ENCODE peak calls at places on chromosomes 13 and 19, in seven cellular contexts. Y is cardiac fibroblast, N is mammary epithelial cell, S is stomach, G is fibroblast of lung, P is astrocyte of the cerebellum, W is fibroblast of villous mesenchyme. X is an unnamed sample.

GRCh38 chr19:16025108-16026101 is 50.9 kb upstream of the TPM4 start:
- DNase-seq in S (peak), Y (peak), G (peak), W (peak), P (no peak), N (peak), X (no peak)

GRCh38 chr13:38002596-38002995 is 133.0 kb upstream of the TRPC4 start:
- DNase-seq in N (no peak), S (no peak), Y (no peak), P (no peak), W (no peak), G (no peak), X (no peak)

GRCh38 chr13:75839418-75839817 is 203.3 kb downstream of the LMO7 start:
- DNase-seq in Y (no peak), G (no peak), N (no peak), P (no peak), W (no peak), S (no peak), X (no peak)

GRCh38 chr19:35389192-35389861 is 18.5 kb downstream of the GPR42 start:
- DNase-seq in G (no peak), P (no peak), W (no peak), S (peak), N (no peak), Y (no peak), X (no peak)

GRCh38 chr13:106567421-106568224 is at the start of gene ARGLU1:
- DNase-seq in S (peak), G (peak), Y (no peak), N (peak), W (peak), P (peak), X (peak)

GRCh38 chr13:45506811-45507210 is 42.1 kb downstream of the COG3 start:
- DNase-seq in G (no peak), S (no peak), P (no peak), N (no peak), W (no peak), Y (no peak), X (no peak)

GRCh38 chr19:11377237-11377636 is 2.8 kb downstream of the SWSAP1 start:
- DNase-seq in G (peak), P (peak), S (no peak), N (peak), Y (peak), W (peak), X (no peak)

GRCh38 chr13:52862358-52863206 is 14.1 kb upstream of the PCDH8 start:
- DNase-seq in Y (no peak), G (no peak), W (no peak), P (no peak), N (no peak), S (peak), X (no peak)

GRCh38 chr13:31234729-31235128 is 35.0 kb downstream of the B3GLCT start:
- DNase-seq in W (no peak), Y (peak), S (no peak), N (no peak), P (no peak), G (no peak), X (no peak)

GRCh38 chr13:100668408-100668807 is 6.2 kb downstream of the TMTC4 start:
- DNase-seq in P (peak), G (no peak), N (no peak), W (no peak), S (no peak), Y (peak), X (no peak)

GRCh38 chr19:13053761-13054604 is 48.7 kb downstream of the LYL1 start:
- DNase-seq in P (peak), N (peak), Y (peak), W (peak), S (peak), G (peak), X (peak)

GRCh38 chr19:1465191-1466016 is 13.6 kb downstream of the C19orf25 start:
- DNase-seq in Y (peak), W (peak), S (peak), P (no peak), N (peak), G (peak), X (peak)

GRCh38 chr13:37412271-37412683 is 186.3 kb downstream of the POSTN start:
- DNase-seq in P (no peak), G (peak), N (no peak), Y (no peak), S (no peak), W (peak), X (no peak)

GRCh38 chr13:93227906-93228801 is 1.5 kb downstream of the GPC6 start:
- DNase-seq in N (peak), S (peak), W (peak), G (peak), Y (peak), P (peak), X (peak)

GRCh38 chr13:62131604-62132003 is 716.0 kb upstream of the PCDH20 start:
- DNase-seq in G (no peak), W (no peak), Y (no peak), S (no peak), P (no peak), N (no peak), X (no peak)

GRCh38 chr19:7159105-7159933 is 89.8 kb downstream of the ZNF557 start:
- DNase-seq in G (peak), W (peak), Y (peak), P (no peak), S (no peak), N (no peak), X (no peak)
- H3K4me3 ChIP-seq in G (no peak), W (peak), Y (peak), P (no peak), S (no peak), N (no peak), X (no peak)

GRCh38 chr19:43599635-43600295 is 3.4 kb downstream of the ZNF576 start:
- DNase-seq in Y (no peak), G (no peak), W (no peak), P (no peak), S (no peak), N (no peak), X (no peak)
- TF ChIP-seq CTCF in Y (no peak), G (no peak), W (no peak), P (no peak), S (no peak), N (no peak), X (no peak)

GRCh38 chr19:55649579-55650557 is 1.9 kb downstream of the CCDC106 start:
- DNase-seq in N (no peak), P (no peak), S (no peak), Y (no peak), W (no peak), G (no peak), X (peak)
- H3K4me3 ChIP-seq in N (no peak), P (no peak), S (no peak), Y (no peak), W (peak), G (peak), X (no peak)

GRCh38 chr19:50902640-50903039 is 8.6 kb downstream of the KLK4 start:
- DNase-seq in N (no peak), S (no peak), P (no peak), W (no peak), Y (no peak), G (no peak), X (no peak)

GRCh38 chr19:50908311-50908710 is 2.9 kb downstream of the KLK4 start:
- DNase-seq in W (no peak), G (no peak), N (no peak), S (no peak), Y (no peak), P (no peak), X (no peak)

GRCh38 chr19:50909240-50910070 is 1.7 kb downstream of the KLK4 start:
- DNase-seq in P (no peak), S (peak), Y (peak), N (peak), G (no peak), W (no peak), X (no peak)

GRCh38 chr19:50910722-50911121 is 473 bp downstream of the KLK4 start:
- DNase-seq in P (no peak), Y (no peak), S (no peak), W (no peak), N (no peak), G (no peak), X (no peak)

DNA sequence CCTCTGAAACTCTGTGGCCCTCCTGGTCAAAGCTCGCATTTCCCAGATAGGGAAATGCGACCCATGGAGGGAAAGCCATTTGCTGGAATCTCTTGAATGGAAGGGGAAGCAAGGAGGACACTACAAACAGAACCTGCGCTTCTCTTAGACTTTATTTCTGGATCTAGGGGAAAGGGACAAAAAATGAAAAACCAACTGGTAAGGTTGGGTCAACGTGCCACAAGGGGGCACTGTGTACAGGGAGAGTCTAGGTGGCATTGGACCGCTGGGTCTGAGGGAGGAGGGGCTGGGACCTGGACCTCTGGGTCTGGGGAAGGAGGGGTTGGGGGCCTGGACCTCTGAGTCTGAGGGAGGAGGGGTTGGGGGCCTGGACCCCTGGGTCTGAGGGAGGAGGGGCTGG is 5.0 kb downstream of the KLK4 start:
- DNase-seq in P (no peak), Y (peak), N (no peak), S (peak), W (no peak), G (peak), X (no peak)
- TF ChIP-seq CTCF in P (peak), Y (peak), N (peak), S (peak), W (peak), G (no peak), X (no peak)

GRCh38 chr19:55353803-55354697 is 469 bp downstream of the COX6B2 start:
- DNase-seq in W (peak), P (no peak), S (peak), N (peak), G (no peak), Y (peak), X (peak)

GRCh38 chr19:55353356-55353802 is 1.1 kb downstream of the COX6B2 start:
- DNase-seq in Y (no peak), S (no peak), N (peak), G (no peak), W (no peak), P (no peak), X (no peak)

GRCh38 chr19:55355213-55355821 is 798 bp upstream of the COX6B2 start:
- DNase-seq in Y (no peak), S (no peak), G (no peak), W (peak), P (no peak), N (peak), X (no peak)

GRCh38 chr19:55352746-55353145 is 1.8 kb downstream of the COX6B2 start:
- DNase-seq in N (no peak), Y (no peak), G (no peak), S (no peak), W (no peak), P (no peak), X (no peak)

DNA sequence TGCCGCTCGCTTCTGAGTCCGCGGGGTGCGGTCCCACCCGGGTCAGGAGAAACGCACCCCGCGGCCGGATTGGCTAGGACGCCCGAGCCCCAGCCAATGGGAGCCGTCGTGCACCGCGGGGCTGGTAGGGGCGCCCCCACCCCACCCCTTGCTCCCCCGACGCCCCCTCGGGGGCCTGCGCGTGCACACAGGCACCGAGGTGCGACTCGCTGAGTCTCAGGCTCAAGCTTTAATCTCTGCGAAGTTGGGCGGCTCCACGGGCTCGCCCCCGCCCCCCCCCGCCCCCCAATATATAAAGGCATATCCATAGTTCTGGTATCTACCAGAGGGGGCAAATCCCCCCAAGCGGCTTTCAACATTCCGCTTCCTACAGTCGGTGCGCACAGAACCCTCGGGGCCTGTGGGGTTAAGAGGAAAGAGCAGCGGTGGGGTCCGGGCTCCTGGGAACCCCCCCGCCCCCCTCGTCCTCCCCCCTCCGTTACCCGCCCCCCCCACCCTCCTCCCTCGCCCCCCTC is at the start of gene COX6B2:
- DNase-seq in N (no peak), W (no peak), S (no peak), P (no peak), Y (no peak), G (no peak), X (no peak)
- H3K4me3 ChIP-seq in N (peak), W (peak), S (peak), P (peak), Y (peak), G (peak), X (peak)

GRCh38 chr19:3672993-3673392 is 27.3 kb downstream of the PIP5K1C start:
- DNase-seq in S (no peak), P (no peak), G (no peak), W (no peak), N (no peak), Y (no peak), X (no peak)

GRCh38 chr19:3670258-3670795 is 29.9 kb downstream of the PIP5K1C start:
- DNase-seq in N (no peak), P (no peak), S (peak), Y (peak), W (peak), G (peak), X (no peak)

GRCh38 chr19:3670796-3671679 is 29.2 kb downstream of the PIP5K1C start:
- DNase-seq in G (peak), W (peak), S (peak), Y (peak), P (no peak), N (no peak), X (peak)

GRCh38 chr19:3672575-3672948 is 27.7 kb downstream of the PIP5K1C start:
- DNase-seq in G (no peak), Y (no peak), P (no peak), N (no peak), W (no peak), S (no peak), X (no peak)

GRCh38 chr19:3671680-3672574 is 28.3 kb downstream of the PIP5K1C start:
- DNase-seq in N (no peak), W (peak), P (no peak), Y (peak), S (no peak), G (peak), X (no peak)
- TF ChIP-seq CTCF in N (no peak), W (peak), P (peak), Y (peak), S (no peak), G (no peak), X (no peak)

GRCh38 chr19:18386543-18387251 is 739 bp downstream of the GDF15 start:
- DNase-seq in W (peak), G (peak), Y (peak), S (no peak), P (no peak), N (no peak), X (no peak)
- H3K4me3 ChIP-seq in W (peak), G (peak), Y (peak), S (peak), P (peak), N (peak), X (peak)